ENCODE peak calls at places on chromosomes 4 and X, in seven cellular contexts. One of them, this sample, is unnamed.

GRCh38 chr4:2849267-2850140 is 5.9 kb downstream of the ADD1 start:
- DNase-seq in suprapubic skin: no peak
- DNase-seq in breast epithelium: no peak
- DNase-seq in A549: no peak
- DNase-seq in adrenal gland: no peak
- DNase-seq in sigmoid colon: no peak
- DNase-seq in ovary: no peak
- DNase-seq in this sample: peak

GRCh38 chr4:88291003-88291402 is 6.6 kb upstream of the PPM1K start:
- DNase-seq in sigmoid colon: no peak
- DNase-seq in adrenal gland: peak
- DNase-seq in A549: no peak
- DNase-seq in suprapubic skin: no peak
- DNase-seq in ovary: no peak
- DNase-seq in breast epithelium: no peak
- DNase-seq in this sample: no peak

GRCh38 chrX:1139101-1139500 is 73.3 kb downstream of the CRLF2 start:
- DNase-seq in ovary: no peak
- DNase-seq in adrenal gland: no peak
- DNase-seq in sigmoid colon: peak
- DNase-seq in suprapubic skin: no peak
- DNase-seq in A549: no peak
- DNase-seq in breast epithelium: no peak
- DNase-seq in this sample: no peak

GRCh38 chrX:87489071-87489470 is 28.5 kb upstream of the KLHL4 start:
- DNase-seq in breast epithelium: no peak
- DNase-seq in adrenal gland: no peak
- DNase-seq in sigmoid colon: no peak
- DNase-seq in ovary: no peak
- DNase-seq in A549: no peak
- DNase-seq in suprapubic skin: no peak
- DNase-seq in this sample: no peak

GRCh38 chr4:67721317-67721769 is 20.4 kb upstream of the UBA6 start:
- DNase-seq in A549: no peak
- DNase-seq in breast epithelium: no peak
- DNase-seq in sigmoid colon: no peak
- DNase-seq in suprapubic skin: no peak
- DNase-seq in adrenal gland: no peak
- DNase-seq in ovary: no peak
- DNase-seq in this sample: peak

GRCh38 chrX:107743995-107744394 is 31.6 kb downstream of the TSC22D3 start:
- DNase-seq in breast epithelium: no peak
- DNase-seq in ovary: no peak
- DNase-seq in suprapubic skin: no peak
- DNase-seq in sigmoid colon: no peak
- DNase-seq in A549: no peak
- DNase-seq in adrenal gland: no peak
- DNase-seq in this sample: no peak

GRCh38 chr4:99405433-99406115 is 29.6 kb downstream of the ADH7 start:
- DNase-seq in ovary: peak
- DNase-seq in A549: peak
- DNase-seq in suprapubic skin: peak
- DNase-seq in breast epithelium: peak
- DNase-seq in sigmoid colon: peak
- DNase-seq in adrenal gland: peak
- DNase-seq in this sample: peak

GRCh38 chr4:38623260-38623659 is 40.7 kb upstream of the KLF3 start:
- DNase-seq in sigmoid colon: no peak
- DNase-seq in A549: no peak
- DNase-seq in suprapubic skin: no peak
- DNase-seq in adrenal gland: no peak
- DNase-seq in ovary: no peak
- DNase-seq in breast epithelium: no peak
- DNase-seq in this sample: no peak

GRCh38 chr4:73066928-73067327 is 2.6 kb downstream of the COX18 start:
- DNase-seq in breast epithelium: no peak
- DNase-seq in sigmoid colon: no peak
- DNase-seq in A549: no peak
- DNase-seq in suprapubic skin: no peak
- DNase-seq in ovary: no peak
- DNase-seq in adrenal gland: no peak
- DNase-seq in this sample: peak

GRCh38 chr4:176964116-176964691 is 171.5 kb upstream of the VEGFC start:
- DNase-seq in adrenal gland: peak
- DNase-seq in A549: peak
- DNase-seq in breast epithelium: no peak
- DNase-seq in sigmoid colon: no peak
- DNase-seq in suprapubic skin: no peak
- DNase-seq in ovary: no peak
- DNase-seq in this sample: peak

GRCh38 chrX:133249659-133250058 is 31.5 kb upstream of the TFDP3 start:
- DNase-seq in adrenal gland: no peak
- DNase-seq in breast epithelium: no peak
- DNase-seq in suprapubic skin: no peak
- DNase-seq in sigmoid colon: no peak
- DNase-seq in A549: peak
- DNase-seq in ovary: no peak
- DNase-seq in this sample: no peak

GRCh38 chrX:136166221-136166855 is 19.0 kb downstream of the FHL1 start:
- DNase-seq in A549: no peak
- DNase-seq in sigmoid colon: peak
- DNase-seq in ovary: no peak
- DNase-seq in suprapubic skin: no peak
- DNase-seq in adrenal gland: no peak
- DNase-seq in breast epithelium: no peak
- DNase-seq in this sample: no peak

GRCh38 chr4:2800691-2801596 is 8.1 kb downstream of the SH3BP2 start:
- DNase-seq in breast epithelium: peak
- DNase-seq in A549: no peak
- DNase-seq in sigmoid colon: peak
- DNase-seq in ovary: peak
- DNase-seq in adrenal gland: peak
- DNase-seq in suprapubic skin: peak
- DNase-seq in this sample: peak

GRCh38 chr4:6079965-6080364 is 61.7 kb upstream of the C4orf50 start:
- DNase-seq in A549: no peak
- DNase-seq in suprapubic skin: no peak
- DNase-seq in ovary: no peak
- DNase-seq in breast epithelium: no peak
- DNase-seq in adrenal gland: no peak
- DNase-seq in sigmoid colon: no peak
- DNase-seq in this sample: no peak

GRCh38 chr4:184548651-184549341 is 74.4 kb upstream of the IRF2 start:
- DNase-seq in adrenal gland: no peak
- DNase-seq in breast epithelium: no peak
- DNase-seq in A549: no peak
- DNase-seq in sigmoid colon: no peak
- DNase-seq in suprapubic skin: no peak
- DNase-seq in ovary: no peak
- DNase-seq in this sample: no peak

GRCh38 chrX:129980043-129980442 is 2.4 kb upstream of the BCORL1 start:
- DNase-seq in A549: no peak
- DNase-seq in breast epithelium: no peak
- DNase-seq in suprapubic skin: peak
- DNase-seq in adrenal gland: peak
- DNase-seq in sigmoid colon: peak
- DNase-seq in ovary: peak
- DNase-seq in this sample: no peak

GRCh38 chrX:67622053-67622452 is 78.2 kb downstream of the AR start:
- DNase-seq in sigmoid colon: no peak
- DNase-seq in A549: no peak
- DNase-seq in adrenal gland: no peak
- DNase-seq in suprapubic skin: no peak
- DNase-seq in ovary: no peak
- DNase-seq in breast epithelium: no peak
- DNase-seq in this sample: no peak

DNA sequence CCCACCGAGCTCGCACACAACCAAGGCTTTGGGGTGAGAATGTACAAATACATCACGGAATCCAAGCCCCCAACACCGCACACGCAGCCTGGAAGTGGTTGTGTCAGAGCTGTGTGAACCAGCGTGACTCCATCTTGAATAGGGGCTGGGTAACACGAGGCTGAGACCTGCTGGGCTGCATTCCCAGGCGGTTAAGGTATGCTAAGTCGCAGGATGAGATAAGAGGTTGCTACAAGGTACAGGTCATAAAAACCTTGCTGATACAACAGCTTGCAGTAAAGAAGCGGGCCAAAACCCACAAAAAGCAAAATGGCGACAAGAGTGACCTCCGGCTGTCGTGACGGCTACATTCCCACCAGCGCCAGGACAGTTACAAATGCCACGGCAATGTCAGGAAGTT is 258.4 kb downstream of the DHRSX start:
- DNase-seq in breast epithelium: no peak
- DNase-seq in ovary: no peak
- DNase-seq in A549: no peak
- DNase-seq in sigmoid colon: no peak
- DNase-seq in adrenal gland: no peak
- DNase-seq in suprapubic skin: no peak
- DNase-seq in this sample: no peak
- TF ChIP-seq POLR2A in breast epithelium: no peak
- TF ChIP-seq POLR2A in ovary: no peak
- TF ChIP-seq POLR2A in A549: no peak
- TF ChIP-seq POLR2A in sigmoid colon: no peak
- TF ChIP-seq POLR2A in adrenal gland: no peak
- TF ChIP-seq POLR2A in suprapubic skin: no peak
- TF ChIP-seq POLR2A in this sample: no peak

DNA sequence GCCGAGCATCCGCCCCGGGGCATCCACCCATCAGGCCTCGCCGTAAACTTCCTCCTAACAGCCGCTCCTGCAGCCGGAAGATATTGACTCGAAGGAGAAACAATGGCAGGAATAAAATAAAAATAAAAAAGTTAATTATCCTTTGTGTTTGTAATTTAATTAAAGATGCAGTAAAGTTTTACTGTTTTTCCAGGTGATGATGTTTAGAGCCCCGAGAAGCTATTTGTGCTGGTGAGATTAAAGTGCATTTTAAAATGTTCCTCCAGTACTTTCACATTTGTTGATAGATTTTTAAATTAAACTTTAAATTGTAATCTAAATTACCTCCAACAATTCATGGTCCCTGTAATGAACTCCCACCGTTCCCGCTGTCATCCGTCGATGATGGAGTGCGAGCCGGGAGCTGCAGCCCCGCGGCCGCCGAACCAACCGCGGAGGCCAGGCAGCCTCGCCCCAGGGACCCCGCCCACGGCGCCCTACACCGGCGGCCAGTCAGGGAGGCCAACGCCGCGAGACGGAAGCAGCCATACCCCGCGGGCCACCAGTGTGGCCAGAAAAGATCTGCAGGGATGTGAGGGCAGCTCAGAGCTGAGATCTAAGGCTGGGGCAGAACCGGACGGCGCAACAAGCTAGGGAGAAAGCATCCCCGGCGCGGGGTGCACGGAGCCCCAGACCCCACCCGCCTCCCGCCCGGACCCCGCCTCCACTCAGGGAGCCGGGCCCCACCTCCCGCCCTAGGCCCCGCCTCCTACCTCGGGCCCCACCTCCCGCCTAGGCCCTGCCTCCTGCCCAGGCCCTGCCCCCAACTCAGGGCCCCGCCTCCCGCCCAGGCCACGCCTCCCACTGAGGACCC is 104.1 kb downstream of the FAM53A start:
- DNase-seq in suprapubic skin: peak
- DNase-seq in adrenal gland: peak
- DNase-seq in sigmoid colon: peak
- DNase-seq in breast epithelium: peak
- DNase-seq in A549: peak
- DNase-seq in ovary: peak
- DNase-seq in this sample: peak
- TF ChIP-seq POLR2A in suprapubic skin: no peak
- TF ChIP-seq POLR2A in adrenal gland: no peak
- TF ChIP-seq POLR2A in sigmoid colon: peak
- TF ChIP-seq POLR2A in breast epithelium: peak
- TF ChIP-seq POLR2A in A549: peak
- TF ChIP-seq POLR2A in ovary: peak
- TF ChIP-seq POLR2A in this sample: peak

DNA sequence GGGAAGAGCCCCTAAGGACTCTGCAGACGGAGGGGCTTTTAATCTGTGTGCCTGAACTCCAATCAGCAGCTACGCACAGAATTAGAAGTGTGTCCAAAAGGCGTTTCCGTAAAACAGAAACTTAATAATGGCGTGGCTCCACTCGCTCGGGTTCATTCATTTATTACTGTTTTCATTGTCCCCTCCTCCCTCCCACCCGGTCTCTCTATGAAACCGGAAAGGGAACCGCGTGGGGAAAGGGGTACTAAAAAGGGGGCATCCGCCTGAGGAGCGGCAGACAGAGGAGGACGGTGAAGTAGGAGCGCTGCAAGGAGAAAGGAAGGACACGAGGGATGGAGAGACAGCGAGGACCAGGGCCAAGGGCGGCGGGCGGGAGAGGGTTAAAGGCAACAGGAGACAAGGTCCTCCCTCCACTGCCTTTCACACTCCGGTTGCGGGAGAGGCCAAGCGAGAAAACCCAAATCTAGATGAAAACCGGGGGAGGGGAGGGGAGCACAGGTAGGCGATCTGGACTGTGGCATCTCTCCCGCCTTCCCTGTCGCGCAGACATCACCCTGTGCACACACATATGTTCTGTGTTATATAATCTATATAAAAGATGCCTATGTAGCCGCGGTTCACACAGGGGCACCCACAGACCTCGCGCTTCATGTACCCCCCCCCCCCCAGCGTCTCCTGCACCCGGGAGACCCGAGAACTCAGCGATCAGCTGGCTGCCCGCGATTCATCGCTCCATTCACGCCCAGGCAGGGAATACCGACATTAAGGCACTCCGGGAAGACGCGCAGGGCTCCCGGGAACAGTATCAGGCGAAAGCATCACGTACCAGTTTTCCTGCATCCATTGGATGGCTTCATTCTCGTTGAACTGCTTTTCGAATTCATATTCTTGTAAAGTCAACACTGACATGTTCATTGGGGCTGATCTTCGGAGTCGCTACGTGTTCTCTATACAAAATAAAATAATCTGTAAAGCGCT is 705 bp downstream of the ELOVL6 start:
- DNase-seq in sigmoid colon: peak
- DNase-seq in ovary: peak
- DNase-seq in suprapubic skin: peak
- DNase-seq in breast epithelium: no peak
- DNase-seq in adrenal gland: peak
- DNase-seq in A549: peak
- DNase-seq in this sample: peak
- TF ChIP-seq POLR2A in sigmoid colon: no peak
- TF ChIP-seq POLR2A in ovary: no peak
- TF ChIP-seq POLR2A in suprapubic skin: no peak
- TF ChIP-seq POLR2A in breast epithelium: no peak
- TF ChIP-seq POLR2A in adrenal gland: no peak
- TF ChIP-seq POLR2A in A549: peak
- TF ChIP-seq POLR2A in this sample: no peak

GRCh38 chrX:153626863-153627674 is 19.9 kb upstream of the DUSP9 start:
- DNase-seq in suprapubic skin: no peak
- DNase-seq in A549: no peak
- DNase-seq in sigmoid colon: no peak
- DNase-seq in adrenal gland: no peak
- DNase-seq in breast epithelium: no peak
- DNase-seq in ovary: peak
- DNase-seq in this sample: no peak
- TF ChIP-seq POLR2A in suprapubic skin: no peak
- TF ChIP-seq POLR2A in A549: no peak
- TF ChIP-seq POLR2A in sigmoid colon: no peak
- TF ChIP-seq POLR2A in adrenal gland: no peak
- TF ChIP-seq POLR2A in breast epithelium: no peak
- TF ChIP-seq POLR2A in ovary: no peak
- TF ChIP-seq POLR2A in this sample: no peak

This sample was measured in erythroblast.